ENCODE peak calls at places on chromosomes 5 and 9, in six cellular contexts. C is astrocyte, P is suprapubic skin, Q is psoas muscle, L is A673, A is heart left ventricle. V is an unnamed sample.

GRCh38 chr9:131407717-131408195 is 13.9 kb downstream of the PRRC2B start:
- DNase-seq in C (no peak), P (no peak), Q (no peak), L (peak; percentile 41), A (peak; percentile 45), V (peak; percentile 48)

GRCh38 chr9:23555849-23556248 is 270.2 kb downstream of the ELAVL2 start:
- DNase-seq in C (peak; percentile 3), P (no peak), Q (no peak), L (no peak), A (no peak), V (no peak)

GRCh38 chr5:113166285-113166684 is 189.7 kb downstream of the DCP2 start:
- DNase-seq in C (peak; percentile 83), P (no peak), Q (no peak), L (no peak), A (no peak), V (no peak)

GRCh38 chr5:72658767-72659540 is 151.7 kb upstream of the ZNF366 start:
- DNase-seq in C (no peak), P (no peak), Q (no peak), L (no peak), A (no peak), V (no peak)

GRCh38 chr9:977361-978116 is 1.1 kb downstream of the DMRT3 start:
- DNase-seq in C (no peak), P (no peak), Q (no peak), L (no peak), A (no peak), V (no peak)

GRCh38 chr5:90555666-90556065 is 2.9 kb upstream of the ADGRV1 start:
- DNase-seq in C (no peak), P (no peak), Q (no peak), L (no peak), A (no peak), V (no peak)

GRCh38 chr9:6413365-6414263 is 615 bp downstream of the UHRF2 start:
- DNase-seq in C (no peak), P (peak; percentile 75), Q (peak; percentile 49), L (peak; percentile 30), A (peak; percentile 36), V (peak; percentile 77)

GRCh38 chr9:124551472-124552339 is 44.5 kb upstream of the NR5A1 start:
- DNase-seq in C (peak; percentile 74), P (no peak), Q (no peak), L (peak; percentile 73), A (peak; percentile 22), V (no peak)

GRCh38 chr9:69396759-69397158 is 71.7 kb downstream of the ENTREP1 start:
- DNase-seq in C (no peak), P (no peak), Q (no peak), L (no peak), A (no peak), V (no peak)

GRCh38 chr5:7869474-7870136 is 657 bp downstream of the MTRR start:
- DNase-seq in C (no peak), P (no peak), Q (no peak), L (peak; percentile 14), A (peak; percentile 24), V (no peak)

GRCh38 chr5:75566710-75567309 is 44.4 kb upstream of the ANKDD1B start:
- DNase-seq in C (peak; percentile 96), P (no peak), Q (no peak), L (peak; percentile 85), A (no peak), V (no peak)

GRCh38 chr5:96790851-96791513 is 16.8 kb downstream of the ERAP1 start:
- DNase-seq in C (peak; percentile 63), P (no peak), Q (no peak), L (no peak), A (no peak), V (no peak)

GRCh38 chr5:1542755-1543154 is 19.0 kb upstream of the LPCAT1 start:
- DNase-seq in C (peak; percentile 64), P (peak; percentile 63), Q (no peak), L (no peak), A (peak; percentile 27), V (peak; percentile 87)

GRCh38 chr5:63854076-63854475 is 108.2 kb downstream of the HTR1A start:
- DNase-seq in C (no peak), P (no peak), Q (no peak), L (no peak), A (no peak), V (no peak)

GRCh38 chr9:93134018-93134739 is at the start of gene NINJ1:
- DNase-seq in C (peak; percentile 54), P (peak; percentile 84), Q (peak; percentile 85), L (peak; percentile 77), A (peak; percentile 80), V (peak; percentile 83)

GRCh38 chr5:132019337-132019736 is 7.9 kb upstream of the ACSL6 start:
- DNase-seq in C (no peak), P (no peak), Q (no peak), L (no peak), A (no peak), V (no peak)

GRCh38 chr9:27799326-27799725 is 226.0 kb upstream of the C9orf72 start:
- DNase-seq in C (no peak), P (no peak), Q (no peak), L (no peak), A (no peak), V (no peak)

GRCh38 chr9:26524225-26524624 is 368.4 kb downstream of the CAAP1 start:
- DNase-seq in C (no peak), P (no peak), Q (no peak), L (no peak), A (no peak), V (peak; percentile 60)

GRCh38 chr5:154478224-154478565 is at the start of gene HAND1:
- DNase-seq in C (no peak), P (no peak), Q (peak; percentile 58), L (peak; percentile 62), A (peak; percentile 86), V (no peak)

GRCh38 chr5:178113141-178113787 is at the start of gene N4BP3:
- DNase-seq in C (peak; percentile 22), P (no peak), Q (peak; percentile 76), L (peak; percentile 72), A (peak; percentile 65), V (no peak)

GRCh38 chr5:174464504-174465165 is 259.7 kb upstream of the MSX2 start:
- DNase-seq in C (no peak), P (no peak), Q (no peak), L (no peak), A (no peak), V (no peak)

GRCh38 chr9:12658531-12659209 is 34.5 kb upstream of the TYRP1 start:
- DNase-seq in C (no peak), P (peak; percentile 44), Q (no peak), L (no peak), A (no peak), V (no peak)

GRCh38 chr9:91395553-91396470 is 27.8 kb downstream of the NFIL3 start:
- DNase-seq in C (peak; percentile 94), P (no peak), Q (no peak), L (peak; percentile 42), A (no peak), V (no peak)

GRCh38 chr5:69136296-69136695 is 30.7 kb upstream of the CCNB1 start:
- DNase-seq in C (no peak), P (no peak), Q (no peak), L (no peak), A (no peak), V (no peak)

GRCh38 chr5:179217356-179217755 is 127.9 kb downstream of the ADAMTS2 start:
- DNase-seq in C (no peak), P (no peak), Q (no peak), L (no peak), A (no peak), V (no peak)

GRCh38 chr9:107263289-107263688 is 19.8 kb upstream of the RAD23B start:
- DNase-seq in C (no peak), P (no peak), Q (no peak), L (no peak), A (no peak), V (no peak)

GRCh38 chr9:136012651-136013050 is 51.5 kb upstream of the UBAC1 start:
- DNase-seq in C (peak; percentile 28), P (no peak), Q (peak; percentile 59), L (no peak), A (no peak), V (peak; percentile 46)

GRCh38 chr5:32319392-32319791 is 6.7 kb upstream of the MTMR12 start:
- DNase-seq in C (no peak), P (no peak), Q (no peak), L (no peak), A (no peak), V (no peak)

GRCh38 chr5:158695595-158696330 is 404.0 kb downstream of the EBF1 start:
- DNase-seq in C (peak; percentile 30), P (peak; percentile 82), Q (peak; percentile 78), L (peak; percentile 81), A (peak; percentile 74), V (peak; percentile 92)

GRCh38 chr9:89884356-89885083 is 279.7 kb downstream of the GADD45G start:
- DNase-seq in C (no peak), P (no peak), Q (peak; percentile 90), L (no peak), A (peak; percentile 79), V (peak; percentile 57)

GRCh38 chr9:75053869-75054268 is 25.8 kb upstream of the CARNMT1 start:
- DNase-seq in C (no peak), P (no peak), Q (no peak), L (no peak), A (no peak), V (no peak)

GRCh38 chr5:180820788-180821321 is 18.2 kb upstream of the MGAT1 start:
- DNase-seq in C (no peak), P (no peak), Q (no peak), L (no peak), A (peak; percentile 16), V (no peak)

GRCh38 chr5:180824630-180825476 is 22.2 kb upstream of the MGAT1 start:
- DNase-seq in C (no peak), P (no peak), Q (no peak), L (no peak), A (peak; percentile 16), V (no peak)

GRCh38 chr5:180823938-180824629 is 21.5 kb upstream of the MGAT1 start:
- DNase-seq in C (no peak), P (no peak), Q (no peak), L (no peak), A (peak; percentile 4), V (no peak)

GRCh38 chr5:180821538-180821937 is 18.9 kb upstream of the MGAT1 start:
- DNase-seq in C (no peak), P (no peak), Q (no peak), L (no peak), A (no peak), V (no peak)

GRCh38 chr5:180823346-180823745 is 20.7 kb upstream of the MGAT1 start:
- DNase-seq in C (no peak), P (no peak), Q (no peak), L (no peak), A (peak; percentile 12), V (no peak)
- H3K4me1 ChIP-seq in C (peaks cover 8% of the 10 kb centered on the region), P (peaks cover 70% of the 10 kb centered on the region), Q (peaks cover 11% of the 10 kb centered on the region), L (no peaks in the 10 kb centered on the region), A (peaks cover 59% of the 10 kb centered on the region), V (no peaks in the 10 kb centered on the region)

GRCh38 chr5:111133436-111133751 is 41.2 kb downstream of the WDR36 start:
- DNase-seq in C (no peak), P (no peak), Q (no peak), L (no peak), A (no peak), V (no peak)
- H3K4me1 ChIP-seq in C (peaks cover 7% of the 10 kb centered on the region), P (no peaks in the 10 kb centered on the region), Q (no peaks in the 10 kb centered on the region), L (no peaks in the 10 kb centered on the region), A (peaks cover 11% of the 10 kb centered on the region), V (peaks cover 3% of the 10 kb centered on the region)

GRCh38 chr9:113560621-113560915 is 97.0 kb downstream of the RGS3 start:
- DNase-seq in C (no peak), P (no peak), Q (no peak), L (no peak), A (no peak), V (no peak)
- H3K4me1 ChIP-seq in C (peaks cover 37% of the 10 kb centered on the region), P (peaks cover 41% of the 10 kb centered on the region), Q (peaks cover 23% of the 10 kb centered on the region), L (peaks cover 11% of the 10 kb centered on the region), A (peaks cover 64% of the 10 kb centered on the region), V (no peaks in the 10 kb centered on the region)

GRCh38 chr5:102718819-102719218 is 36.3 kb upstream of the PAM start:
- DNase-seq in C (peak; percentile 14), P (no peak), Q (no peak), L (no peak), A (no peak), V (no peak)
- H3K4me1 ChIP-seq in C (no peaks in the 10 kb centered on the region), P (peaks cover under 1% of the 10 kb centered on the region), Q (no peaks in the 10 kb centered on the region), L (peaks cover 17% of the 10 kb centered on the region), A (peaks cover 1% of the 10 kb centered on the region), V (no peaks in the 10 kb centered on the region)